ENCODE peak calls at places on chromosomes 12 and 14, in four cellular contexts. G is kidney; W is activated naive CD4-positive, alpha-beta T cell treated with anti-CD3 and anti-CD28 coated beads for 36 hours; H is activated CD8-positive, alpha-beta memory T cell treated with anti-CD3 and anti-CD28 coated beads for 1 hour. K is an unnamed sample.

GRCh38 chr12:130949806-130950205 is 3.9 kb upstream of the ADGRD1 start:
- DNase-seq in G (no peak), H (no peak), W (no peak), K (no peak)

GRCh38 chr12:3881208-3881980 is 8.2 kb upstream of the PARP11 start:
- DNase-seq in G (no peak), W (no peak), H (no peak), K (no peak)

GRCh38 chr12:54294152-54294913 is 6.5 kb downstream of the NFE2 start:
- DNase-seq in W (peak; percentile 82), G (no peak), H (no peak), K (peak; percentile 79)

GRCh38 chr12:131369094-131369845 is 341.6 kb upstream of the SFSWAP start:
- DNase-seq in H (no peak), G (no peak), W (no peak), K (no peak)

GRCh38 chr12:868722-869121 is 80.8 kb downstream of the RAD52 start:
- DNase-seq in G (no peak), H (no peak), W (no peak), K (no peak)

GRCh38 chr14:85534914-85535313 is 5.0 kb downstream of the FLRT2 start:
- DNase-seq in W (no peak), H (no peak), G (no peak), K (no peak)

GRCh38 chr12:30990776-30991175 is 64.2 kb downstream of the TSPAN11 start:
- DNase-seq in H (no peak), G (no peak), W (no peak), K (no peak)

GRCh38 chr12:6182279-6182898 is 17.8 kb upstream of the CD9 start:
- DNase-seq in H (no peak), G (peak; percentile 87), W (no peak), K (no peak)

GRCh38 chr12:120100630-120101029 is 15.9 kb downstream of the RAB35 start:
- DNase-seq in W (no peak), G (peak; percentile 88), H (no peak), K (no peak)

GRCh38 chr12:120098756-120099470 is 17.6 kb downstream of the RAB35 start:
- DNase-seq in W (no peak), G (no peak), H (no peak), K (no peak)

GRCh38 chr12:104420868-104421267 is 35.9 kb upstream of the CHST11 start:
- DNase-seq in G (no peak), W (peak; percentile 42), H (no peak), K (no peak)

GRCh38 chr14:105088812-105089745 is 23.8 kb upstream of the GPR132 start:
- DNase-seq in H (no peak), W (no peak), G (peak; percentile 77), K (no peak)

GRCh38 chr12:1920971-1921370 is 2.5 kb upstream of the CACNA2D4 start:
- DNase-seq in G (no peak), W (no peak), H (no peak), K (no peak)

GRCh38 chr12:129193263-129193871 is 340.1 kb downstream of the GLT1D1 start:
- DNase-seq in W (peak; percentile 29), H (no peak), G (no peak), K (peak; percentile 16)

GRCh38 chr12:107567871-107568619 is 117.6 kb upstream of the PWP1 start:
- DNase-seq in H (no peak), W (no peak), G (no peak), K (no peak)

GRCh38 chr12:104048162-104048561 is 1.8 kb downstream of the GLT8D2 start:
- DNase-seq in H (no peak), W (no peak), G (no peak), K (no peak)

GRCh38 chr12:77537648-77538047 is 293.0 kb upstream of the NAV3 start:
- DNase-seq in W (no peak), G (no peak), H (no peak), K (no peak)

K was measured in activated CD4-positive, alpha-beta memory T cell treated with anti-CD3 and anti-CD28 coated beads for 36 hours.